ENCODE peak calls at places on chromosomes 16 and 17, in ten cellular contexts. K is choroid plexus epithelial cell, H is BJ, A is endodermal cell, N is ascending aorta, R is body of pancreas, Q is ovary, U is bronchial epithelial cell, I is heart left ventricle, P is transverse colon. B is an unnamed sample.

GRCh38 chr17:22469941-22470340 is 777.6 kb downstream of the KCNJ18 start:
- DNase-seq in Q (no peak), H (no peak), P (no peak), N (no peak), R (no peak), K (no peak), I (no peak), U (no peak), A (no peak), B (no peak)

GRCh38 chr16:53071748-53072301 is 17.0 kb downstream of the CHD9 start:
- DNase-seq in I (peak), R (no peak), H (no peak), N (no peak), P (peak), U (no peak), A (no peak), K (peak), Q (peak), B (no peak)

GRCh38 chr17:77433385-77434135 is 292.8 kb downstream of the SEC14L1 start:
- DNase-seq in Q (peak), A (no peak), P (no peak), K (peak), U (no peak), R (no peak), I (peak), N (no peak), H (no peak), B (no peak)

GRCh38 chr17:36089888-36090836 is at the start of gene CCL3:
- DNase-seq in K (no peak), H (no peak), I (peak), A (no peak), P (peak), U (no peak), R (no peak), Q (no peak), N (no peak), B (no peak)

GRCh38 chr17:37828313-37829124 is 83.7 kb upstream of the HNF1B start:
- DNase-seq in H (no peak), A (peak), P (no peak), Q (no peak), U (peak), N (no peak), R (no peak), K (no peak), I (no peak), B (no peak)

GRCh38 chr16:31695667-31696066 is 168.0 kb downstream of the AHSP start:
- DNase-seq in P (no peak), U (no peak), Q (no peak), K (no peak), R (no peak), A (no peak), N (no peak), I (no peak), H (no peak), B (no peak)

GRCh38 chr17:77300016-77300686 is 159.4 kb downstream of the SEC14L1 start:
- DNase-seq in R (no peak), A (peak), P (no peak), Q (no peak), U (no peak), H (no peak), K (no peak), I (no peak), N (no peak), B (no peak)

GRCh38 chr16:24052466-24053324 is 203.4 kb upstream of the CACNG3 start:
- DNase-seq in H (no peak), K (no peak), U (no peak), N (no peak), Q (no peak), P (no peak), A (no peak), R (no peak), I (no peak), B (no peak)

GRCh38 chr17:51118330-51119195 is 2.1 kb downstream of the SPAG9 start:
- DNase-seq in H (no peak), U (no peak), I (no peak), K (no peak), P (peak), N (no peak), Q (peak), A (no peak), R (peak), B (no peak)

GRCh38 chr16:86396918-86397317 is 113.4 kb upstream of the FOXF1 start:
- DNase-seq in H (peak), R (no peak), N (no peak), K (peak), P (peak), I (no peak), Q (no peak), A (peak), U (no peak), B (no peak)

GRCh38 chr16:85601730-85602401 is 11.3 kb upstream of the GSE1 start:
- DNase-seq in K (no peak), H (no peak), N (no peak), P (peak), U (no peak), R (peak), Q (no peak), A (peak), I (no peak), B (no peak)

GRCh38 chr16:57244463-57244766 is 644 bp upstream of the ARL2BP start:
- DNase-seq in R (no peak), P (no peak), Q (no peak), A (no peak), I (no peak), U (no peak), H (no peak), K (no peak), N (no peak), B (no peak)

GRCh38 chr16:88815901-88816589 is 4.3 kb upstream of the APRT start:
- DNase-seq in I (no peak), K (no peak), H (no peak), N (no peak), Q (peak), R (peak), A (peak), U (no peak), P (peak), B (peak)
- TF ChIP-seq CTCF in I (peak), K (peak), H (peak), N (peak), Q (peak), R (peak), A (peak), U (peak), P (peak), B (peak)

GRCh38 chr17:15247891-15248529 is 17.1 kb downstream of the PMP22 start:
- DNase-seq in A (peak), R (no peak), Q (no peak), P (no peak), N (no peak), K (no peak), U (no peak), H (no peak), I (no peak), B (no peak)
- TF ChIP-seq CTCF in A (peak), R (peak), Q (no peak), P (no peak), N (no peak), K (peak), U (peak), H (peak), I (peak), B (peak)

DNA sequence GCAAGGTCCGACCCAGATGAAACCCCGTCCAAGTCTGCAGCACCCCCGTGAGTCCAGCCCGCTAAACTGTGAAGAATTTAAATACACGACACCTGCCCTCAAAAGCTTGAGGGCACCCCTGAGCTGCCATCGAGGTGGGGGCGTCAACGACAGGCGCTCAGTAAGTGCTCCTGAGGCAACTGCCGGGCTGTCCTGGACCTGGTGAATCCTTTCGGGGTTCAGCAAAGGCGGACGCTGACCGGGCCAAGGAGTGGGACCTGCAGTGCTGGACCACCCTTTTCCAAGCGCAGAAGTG is 512 bp upstream of the ENDOV start:
- DNase-seq in H (no peak), A (no peak), N (no peak), K (peak), P (no peak), Q (no peak), I (no peak), R (no peak), U (peak), B (no peak)
- TF ChIP-seq CTCF in H (no peak), A (no peak), N (no peak), K (peak), P (no peak), Q (no peak), I (no peak), R (no peak), U (peak), B (no peak)

DNA sequence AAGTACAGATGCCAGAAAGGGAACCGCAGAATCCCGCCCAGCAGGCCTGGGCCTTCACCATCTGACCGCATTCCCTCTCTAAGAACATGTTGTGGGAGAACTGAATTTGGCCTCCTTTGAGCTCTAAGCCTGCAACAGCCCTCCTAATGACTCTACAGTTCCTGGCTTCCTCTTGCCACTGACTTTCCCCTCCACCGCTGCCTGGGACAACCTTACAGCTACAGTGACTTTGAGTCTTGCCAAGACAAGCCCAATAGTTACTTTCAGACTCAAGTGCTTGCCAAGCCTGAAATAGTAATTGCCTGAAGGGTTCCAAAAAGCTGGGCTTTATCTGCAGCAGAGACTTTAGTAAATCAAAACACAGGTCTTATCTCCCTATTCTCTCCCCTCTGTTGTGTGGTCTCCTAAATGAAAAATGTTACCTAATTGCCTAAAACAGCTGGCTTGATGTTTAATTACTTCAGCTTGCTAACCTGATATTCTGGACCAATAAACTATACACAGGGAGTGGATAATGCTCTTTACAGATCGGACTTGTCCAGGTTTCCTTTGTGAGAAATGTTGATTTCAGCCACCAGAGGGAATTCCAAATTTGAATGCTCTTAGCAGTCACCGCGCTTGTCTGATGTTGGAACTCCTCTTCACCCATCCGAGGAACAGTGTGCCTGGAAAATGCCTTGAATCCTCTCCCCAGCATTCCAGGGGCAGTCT is 85.1 kb upstream of the TBX2 start:
- DNase-seq in P (no peak), N (peak), K (peak), I (peak), Q (peak), U (peak), H (no peak), A (peak), R (no peak), B (no peak)
- TF ChIP-seq CTCF in P (no peak), N (no peak), K (peak), I (peak), Q (peak), U (no peak), H (peak), A (peak), R (no peak), B (no peak)

GRCh38 chr17:3603870-3604259 is 5.3 kb downstream of the TRPV1 start:
- DNase-seq in H (no peak), U (no peak), R (no peak), K (no peak), Q (no peak), P (no peak), I (no peak), A (no peak), N (no peak), B (no peak)

GRCh38 chr17:3598078-3598477 is 11.1 kb downstream of the TRPV1 start:
- DNase-seq in P (no peak), U (no peak), A (no peak), N (no peak), Q (no peak), R (no peak), I (no peak), K (no peak), H (no peak), B (no peak)

GRCh38 chr17:3600529-3601205 is 8.5 kb downstream of the TRPV1 start:
- DNase-seq in U (no peak), Q (no peak), R (no peak), P (no peak), N (no peak), I (no peak), H (no peak), K (no peak), A (no peak), B (no peak)

GRCh38 chr17:3603119-3603869 is 5.9 kb downstream of the TRPV1 start:
- DNase-seq in K (peak), P (no peak), U (peak), R (no peak), N (no peak), Q (no peak), H (peak), A (no peak), I (no peak), B (no peak)

GRCh38 chr17:3602499-3602898 is 6.7 kb downstream of the TRPV1 start:
- DNase-seq in H (no peak), P (no peak), I (no peak), A (peak), Q (no peak), K (peak), N (no peak), U (peak), R (peak), B (no peak)
- TF ChIP-seq CTCF in H (peak), P (peak), I (peak), A (peak), Q (no peak), K (peak), N (no peak), U (peak), R (peak), B (peak)

B was measured in progenitor cell of endocrine pancreas.